ENCODE peak calls at places on chromosomes 7 and 10, in six cellular contexts. M is fibroblast of lung; Q is NCI-H1436; K is stimulated activated CD8-positive, alpha-beta memory T cell treated with anti-CD3 and anti-CD28 coated beads, Interleukin-15, amount 100 ng/mL, for 24 hours; C is midbrain; R is ELR. W is an unnamed sample.

GRCh38 chr7:22447008-22447407 is 53.0 kb downstream of the STEAP1B start:
- DNase-seq in Q (no peak), K (no peak), R (no peak), M (no peak), C (no peak), W (no peak)

GRCh38 chr10:19966751-19967150 is 150.5 kb downstream of the PLXDC2 start:
- DNase-seq in Q (no peak), R (no peak), M (peak), C (no peak), K (no peak), W (no peak)

GRCh38 chr7:51019891-51020855 is 237.5 kb upstream of the GRB10 start:
- DNase-seq in Q (no peak), K (no peak), R (peak), C (no peak), M (no peak), W (no peak)

GRCh38 chr7:43513236-43513635 is 69.7 kb upstream of the STK17A start:
- DNase-seq in M (no peak), K (no peak), Q (no peak), R (no peak), C (peak), W (no peak)

GRCh38 chr7:91915401-91916067 is 25.1 kb upstream of the AKAP9 start:
- DNase-seq in Q (no peak), C (no peak), M (no peak), K (no peak), R (peak), W (no peak)

GRCh38 chr7:73423519-73424485 is 9.8 kb upstream of the FZD9 start:
- DNase-seq in R (no peak), K (no peak), C (peak), M (peak), Q (no peak), W (no peak)

GRCh38 chr7:140992422-140992821 is 22.3 kb downstream of the MRPS33 start:
- DNase-seq in K (no peak), C (no peak), Q (no peak), R (no peak), M (no peak), W (no peak)

GRCh38 chr7:13017325-13017853 is 330.0 kb downstream of the ARL4A start:
- DNase-seq in K (no peak), Q (no peak), C (no peak), M (peak), R (peak), W (no peak)

GRCh38 chr10:78964952-78965633 is 103.7 kb upstream of the ZMIZ1 start:
- DNase-seq in M (peak), Q (peak), K (no peak), R (peak), C (peak), W (no peak)

W was measured in NCI-H187.